ENCODE peak calls at places on chromosome 17, in seven cellular contexts. A is right lobe of liver, P is HepG2, V is BJ, K is H7, O is GM23248, M is HAP-1. L is an unnamed sample.

GRCh38 chr17:45436161-45436560 is 3.5 kb upstream of the ARHGAP27 start:
- DNase-seq in A (peak; percentile 41), P (no peak), V (no peak), M (no peak), K (peak; percentile 51), O (no peak), L (no peak)

GRCh38 chr17:58046230-58047094 is 36.8 kb upstream of the DYNLL2 start:
- DNase-seq in K (peak; percentile 73), O (peak; percentile 59), A (no peak), M (no peak), P (no peak), V (no peak), L (no peak)

GRCh38 chr17:12765544-12765943 is 23.8 kb upstream of the ARHGAP44 start:
- DNase-seq in K (no peak), A (no peak), P (no peak), M (no peak), V (no peak), O (peak; percentile 88), L (peak; percentile 41)

GRCh38 chr17:74833501-74834361 is 26.0 kb downstream of the GRIN2C start:
- DNase-seq in O (peak; percentile 77), A (no peak), P (no peak), V (no peak), M (no peak), K (no peak), L (no peak)

GRCh38 chr17:42754782-42755181 is 6.2 kb upstream of the RAMP2 start:
- DNase-seq in A (no peak), P (no peak), K (no peak), O (peak; percentile 70), M (no peak), V (no peak), L (no peak)

GRCh38 chr17:31900877-31901276 is 631 bp downstream of the UTP6 start:
- DNase-seq in M (no peak), O (peak; percentile 69), P (peak; percentile 16), V (no peak), K (no peak), A (no peak), L (no peak)

GRCh38 chr17:14200354-14200753 is 36.3 kb downstream of the CDRT15 start:
- DNase-seq in V (no peak), M (no peak), A (no peak), O (no peak), K (no peak), P (no peak), L (no peak)

GRCh38 chr17:35568561-35568960 is 7.9 kb upstream of the SLFN14 start:
- DNase-seq in M (peak; percentile 53), P (peak; percentile 29), A (no peak), K (peak; percentile 26), O (peak; percentile 87), V (no peak), L (no peak)

GRCh38 chr17:66636111-66636510 is 198.8 kb upstream of the CACNG5 start:
- DNase-seq in K (no peak), M (no peak), A (no peak), P (no peak), O (peak; percentile 71), V (no peak), L (no peak)

GRCh38 chr17:72004476-72005331 is 116.1 kb upstream of the SOX9 start:
- DNase-seq in M (no peak), V (no peak), O (peak; percentile 50), K (no peak), A (no peak), P (no peak), L (no peak)

GRCh38 chr17:8072727-8073461 is 14.6 kb downstream of the ALOX12B start:
- DNase-seq in P (no peak), M (no peak), K (peak; percentile 83), O (peak; percentile 37), A (no peak), V (no peak), L (no peak)

GRCh38 chr17:18191967-18192366 is 8.3 kb downstream of the ALKBH5 start:
- DNase-seq in O (peak; percentile 50), M (peak; percentile 31), V (no peak), P (no peak), A (no peak), K (peak; percentile 83), L (no peak)

GRCh38 chr17:39665642-39666221 is 583 bp downstream of the TCAP start:
- DNase-seq in V (no peak), O (peak; percentile 43), A (no peak), P (no peak), M (no peak), K (peak; percentile 74), L (no peak)

GRCh38 chr17:50627782-50628601 is 6.7 kb upstream of the ABCC3 start:
- DNase-seq in O (no peak), A (peak; percentile 86), K (peak; percentile 85), V (no peak), M (no peak), P (peak; percentile 81), L (no peak)

GRCh38 chr17:59510611-59511010 is 54.8 kb upstream of the DHX40 start:
- DNase-seq in O (no peak), K (no peak), A (no peak), P (no peak), M (no peak), V (no peak), L (no peak)

GRCh38 chr17:60457148-60457547 is 34.9 kb downstream of the CHCT1 start:
- DNase-seq in A (no peak), P (no peak), M (no peak), O (no peak), K (no peak), V (no peak), L (no peak)

GRCh38 chr17:32953062-32953461 is 25.1 kb downstream of the TMEM98 start:
- DNase-seq in K (no peak), O (no peak), P (no peak), M (no peak), A (no peak), V (no peak), L (no peak)

GRCh38 chr17:77768475-77768874 is 190.0 kb upstream of the TNRC6C start:
- DNase-seq in P (no peak), A (no peak), M (no peak), K (no peak), O (peak; percentile 44), V (no peak), L (no peak)

GRCh38 chr17:77769215-77769614 is 189.3 kb upstream of the TNRC6C start:
- DNase-seq in K (no peak), M (no peak), V (no peak), P (no peak), A (no peak), O (peak; percentile 9), L (no peak)

GRCh38 chr17:77767148-77767547 is 191.4 kb upstream of the TNRC6C start:
- DNase-seq in K (no peak), M (no peak), P (no peak), A (no peak), V (no peak), O (no peak), L (no peak)

GRCh38 chr17:77765292-77765691 is 193.2 kb upstream of the TNRC6C start:
- DNase-seq in K (no peak), V (no peak), O (no peak), A (no peak), M (no peak), P (no peak), L (no peak)

DNA sequence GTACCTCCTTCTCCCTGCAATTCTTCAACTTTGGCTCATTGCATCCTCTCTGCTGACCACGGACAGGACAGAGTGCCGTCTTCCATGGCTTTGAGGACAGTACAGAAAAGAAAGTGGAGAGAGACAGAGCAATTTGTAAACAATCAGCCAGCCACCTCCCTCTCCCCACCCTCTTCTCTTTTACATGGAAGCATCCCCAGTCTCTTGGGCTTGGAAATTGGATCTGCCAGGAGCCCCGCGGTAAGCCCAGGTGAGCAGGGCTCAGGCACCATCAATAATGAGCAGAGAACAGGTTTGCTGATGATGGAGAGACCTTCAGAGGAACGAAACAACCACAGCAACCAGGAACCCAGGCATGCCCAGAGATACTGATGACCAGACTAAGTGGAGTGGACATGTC is 194.9 kb upstream of the TNRC6C start:
- DNase-seq in V (no peak), O (no peak), M (no peak), K (no peak), P (no peak), A (no peak), L (no peak)
- H3K36me3 ChIP-seq in V (no peaks in the 10 kb centered on the region), O (no peaks in the 10 kb centered on the region), M (no peaks in the 10 kb centered on the region), K (no peaks in the 10 kb centered on the region), P (no peaks in the 10 kb centered on the region), A (no peaks in the 10 kb centered on the region), L (no peaks in the 10 kb centered on the region)

DNA sequence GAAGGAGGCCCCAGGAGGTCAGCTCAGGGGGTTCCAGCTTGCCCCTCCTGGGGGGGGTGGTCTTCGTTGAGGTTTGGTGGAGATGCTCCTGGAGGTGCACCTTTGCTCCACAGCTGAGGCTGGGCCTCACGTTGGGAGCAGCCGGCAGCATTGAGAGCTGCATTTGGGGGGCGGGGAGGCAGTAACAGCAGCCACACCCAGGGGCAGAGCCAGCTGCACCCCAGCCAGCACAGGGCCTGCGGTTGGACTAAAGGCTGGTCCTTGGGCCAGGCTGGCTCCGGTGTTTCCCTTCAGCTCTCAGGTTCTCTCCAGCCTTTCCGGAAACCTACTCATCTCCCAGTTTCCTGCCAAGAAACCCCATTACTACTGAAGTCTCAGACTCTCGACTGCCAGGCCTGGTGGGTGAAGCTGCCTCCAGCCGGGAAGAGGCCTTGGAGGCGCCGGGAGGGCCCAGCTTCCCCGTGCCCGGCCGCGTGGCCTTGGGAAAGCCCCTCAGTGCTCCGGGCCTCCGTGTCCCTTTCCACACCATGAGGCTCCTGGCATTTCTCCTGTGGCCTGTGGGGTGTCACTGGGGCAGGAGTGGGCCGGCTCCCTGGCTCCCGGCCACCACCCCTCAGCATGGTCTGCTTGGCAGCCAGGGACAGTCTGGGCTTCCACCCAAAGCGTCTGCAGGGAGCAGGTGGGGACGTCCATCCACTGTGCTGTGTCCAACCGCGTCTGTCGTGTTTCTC is 14.0 kb upstream of the BAIAP2 start:
- DNase-seq in A (peak; percentile 52), V (no peak), O (peak; percentile 91), K (peak; percentile 75), M (no peak), P (no peak), L (peak; percentile 37)
- H3K27me3 ChIP-seq in A (no peaks in the 10 kb centered on the region), V (peaks cover 3% of the 10 kb centered on the region), O (peaks cover 13% of the 10 kb centered on the region), K (no peaks in the 10 kb centered on the region), M (no peaks in the 10 kb centered on the region), P (peaks cover 7% of the 10 kb centered on the region), L (no peaks in the 10 kb centered on the region)

GRCh38 chr17:1078831-1079561 is 82.1 kb downstream of the TIMM22 start:
- DNase-seq in A (no peak), M (no peak), V (no peak), O (no peak), P (no peak), K (peak; percentile 90), L (peak; percentile 67)
- H3K36me3 ChIP-seq in A (no peaks in the 10 kb centered on the region), M (no peaks in the 10 kb centered on the region), V (peaks cover 13% of the 10 kb centered on the region), O (no peaks in the 10 kb centered on the region), P (no peaks in the 10 kb centered on the region), K (no peaks in the 10 kb centered on the region), L (no peaks in the 10 kb centered on the region)

DNA sequence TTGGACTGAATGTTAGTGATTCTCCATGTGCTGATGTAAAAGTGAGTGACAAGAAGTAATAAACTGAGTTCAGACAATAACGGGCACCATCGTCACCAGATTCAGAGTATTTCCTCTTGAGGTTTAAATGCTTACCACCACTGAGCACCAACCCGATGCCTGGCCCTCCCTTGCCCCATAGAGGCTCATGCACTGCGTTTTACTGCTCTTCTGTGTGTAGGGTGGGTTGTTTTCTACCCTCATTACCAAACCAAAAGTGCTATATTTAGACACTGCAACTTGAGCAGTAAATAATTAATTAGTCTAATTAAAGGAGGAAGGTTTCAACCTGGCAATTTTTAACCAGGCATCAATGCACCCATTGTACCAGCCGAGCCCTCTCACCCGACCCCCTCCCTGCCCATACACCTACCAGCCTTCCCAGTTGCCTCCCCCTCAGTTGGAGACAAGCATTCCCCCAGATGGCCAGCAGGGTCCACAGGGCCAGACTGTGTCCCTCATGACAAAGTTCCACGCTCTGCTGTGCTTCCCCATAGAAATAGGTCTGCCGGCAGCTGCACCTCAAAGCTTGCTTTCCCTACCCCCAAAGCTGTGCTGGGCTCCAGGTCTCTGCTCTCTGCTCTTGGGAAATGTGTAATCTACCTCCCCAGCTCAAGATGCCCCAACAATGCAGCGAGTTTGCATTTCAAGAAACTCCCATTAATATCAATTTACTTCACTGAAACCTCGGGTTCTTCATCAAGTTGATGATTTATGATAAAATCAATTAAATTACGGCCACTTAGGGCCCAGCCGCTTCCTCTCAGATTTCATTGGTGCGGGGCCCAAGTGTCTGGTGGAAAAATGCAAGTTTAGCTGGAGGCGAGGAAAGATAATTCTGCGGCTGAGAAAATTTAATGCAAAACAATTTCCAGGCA is 16.0 kb downstream of the HOXB4 start:
- DNase-seq in A (no peak), M (no peak), V (no peak), P (no peak), K (peak; percentile 64), O (peak; percentile 49), L (no peak)
- H3K27me3 ChIP-seq in A (no peaks in the 10 kb centered on the region), M (no peaks in the 10 kb centered on the region), V (peaks cover 59% of the 10 kb centered on the region), P (peaks cover 28% of the 10 kb centered on the region), K (peaks cover 99% of the 10 kb centered on the region), O (no peaks in the 10 kb centered on the region), L (no peaks in the 10 kb centered on the region)

L was measured in ovary.